ENCODE peak calls at places on chromosomes 11 and 22, in four cellular contexts. L, V, K and A are unnamed samples.

GRCh38 chr11:70303070-70303469 is 32.6 kb downstream of the PPFIA1 start:
- DNase-seq in L (no peak), V (no peak), K (no peak), A (no peak)

GRCh38 chr11:88555018-88555828 is 217.7 kb upstream of the CTSC start:
- DNase-seq in L (no peak), V (no peak), K (no peak), A (no peak)

GRCh38 chr22:17159504-17159951 is 451 bp upstream of the HDHD5 start:
- DNase-seq in L (peak), V (no peak), K (peak), A (no peak)

GRCh38 chr22:33519140-33519973 is 400.9 kb downstream of the LARGE1 start:
- DNase-seq in L (peak), V (peak), K (peak), A (peak)

GRCh38 chr11:3615998-3616397 is 25.8 kb downstream of the ART5 start:
- DNase-seq in L (no peak), V (no peak), K (no peak), A (no peak)

GRCh38 chr22:31177420-31178162 is 17.6 kb downstream of the RNF185 start:
- DNase-seq in L (no peak), V (no peak), K (no peak), A (no peak)

GRCh38 chr11:46930089-46930488 is 6.5 kb upstream of the CSTPP1 start:
- DNase-seq in L (no peak), V (no peak), K (no peak), A (no peak)

GRCh38 chr22:44396727-44397722 is 84.3 kb upstream of the SHISAL1 start:
- DNase-seq in L (no peak), V (no peak), K (no peak), A (no peak)

GRCh38 chr11:113670149-113670829 is 35.8 kb downstream of the TMPRSS5 start:
- DNase-seq in L (no peak), V (peak), K (no peak), A (no peak)

GRCh38 chr11:76680517-76681425 is 10.2 kb upstream of the LRRC32 start:
- DNase-seq in L (peak), V (peak), K (peak), A (no peak)

GRCh38 chr22:29824677-29825076 is 13.4 kb downstream of the ASCC2 start:
- DNase-seq in L (no peak), V (no peak), K (no peak), A (no peak)

GRCh38 chr11:4181780-4182721 is 87.5 kb downstream of the RRM1 start:
- DNase-seq in L (peak), V (peak), K (peak), A (no peak)

GRCh38 chr11:50088231-50088630 is 55.6 kb downstream of the OR4C45 start:
- DNase-seq in L (no peak), V (no peak), K (no peak), A (no peak)

GRCh38 chr22:19058713-19059451 is 63.3 kb downstream of the DGCR2 start:
- DNase-seq in L (no peak), V (no peak), K (no peak), A (no peak)

GRCh38 chr11:69839516-69839915 is 20.3 kb upstream of the FGF3 start:
- DNase-seq in L (no peak), V (no peak), K (no peak), A (no peak)

GRCh38 chr22:47162865-47163264 is 400.4 kb downstream of the TBC1D22A start:
- DNase-seq in L (no peak), V (no peak), K (no peak), A (no peak)

GRCh38 chr11:120329556-120329955 is 4.5 kb downstream of the TLCD5 start:
- DNase-seq in L (no peak), V (no peak), K (no peak), A (no peak)

GRCh38 chr11:32722255-32722654 is 72.2 kb downstream of the CCDC73 start:
- DNase-seq in L (no peak), V (no peak), K (no peak), A (no peak)

GRCh38 chr11:117884994-117885393 is 8.5 kb upstream of the FXYD6 start:
- DNase-seq in L (no peak), V (no peak), K (no peak), A (no peak)

GRCh38 chr11:73237471-73238290 is 19.6 kb downstream of the P2RY2 start:
- DNase-seq in L (no peak), V (no peak), K (no peak), A (no peak)

GRCh38 chr11:88131764-88132470 is 43.3 kb downstream of the RAB38 start:
- DNase-seq in L (no peak), V (no peak), K (no peak), A (no peak)

GRCh38 chr22:25774575-25775026 is 32.6 kb downstream of the MYO18B start:
- DNase-seq in L (peak), V (no peak), K (no peak), A (no peak)

GRCh38 chr22:25777870-25778269 is 35.9 kb downstream of the MYO18B start:
- DNase-seq in L (no peak), V (no peak), K (peak), A (peak)

GRCh38 chr22:25772288-25772687 is 30.3 kb downstream of the MYO18B start:
- DNase-seq in L (no peak), V (no peak), K (no peak), A (no peak)

GRCh38 chr22:25777411-25777810 is 35.4 kb downstream of the MYO18B start:
- DNase-seq in L (no peak), V (no peak), K (no peak), A (no peak)

GRCh38 chr22:25775501-25775900 is 33.5 kb downstream of the MYO18B start:
- DNase-seq in L (no peak), V (no peak), K (no peak), A (no peak)
- TF ChIP-seq SPI1 in L (no peak), V (no peak), K (no peak), A (no peak)

GRCh38 chr22:45453764-45454163 is 40.3 kb downstream of the RIBC2 start:
- DNase-seq in L (no peak), V (no peak), K (no peak), A (no peak)
- TF ChIP-seq SPI1 in L (no peak), V (no peak), K (no peak), A (no peak)

GRCh38 chr11:34926831-34927132 is 10.4 kb downstream of the PDHX start:
- DNase-seq in L (no peak), V (no peak), K (no peak), A (no peak)

GRCh38 chr11:34928268-34928959 is 12.0 kb downstream of the PDHX start:
- DNase-seq in L (no peak), V (no peak), K (no peak), A (no peak)

GRCh38 chr11:34928960-34929680 is 12.7 kb downstream of the PDHX start:
- DNase-seq in L (no peak), V (no peak), K (no peak), A (no peak)

GRCh38 chr11:34926101-34926830 is 9.8 kb downstream of the PDHX start:
- DNase-seq in L (no peak), V (no peak), K (peak), A (no peak)

DNA sequence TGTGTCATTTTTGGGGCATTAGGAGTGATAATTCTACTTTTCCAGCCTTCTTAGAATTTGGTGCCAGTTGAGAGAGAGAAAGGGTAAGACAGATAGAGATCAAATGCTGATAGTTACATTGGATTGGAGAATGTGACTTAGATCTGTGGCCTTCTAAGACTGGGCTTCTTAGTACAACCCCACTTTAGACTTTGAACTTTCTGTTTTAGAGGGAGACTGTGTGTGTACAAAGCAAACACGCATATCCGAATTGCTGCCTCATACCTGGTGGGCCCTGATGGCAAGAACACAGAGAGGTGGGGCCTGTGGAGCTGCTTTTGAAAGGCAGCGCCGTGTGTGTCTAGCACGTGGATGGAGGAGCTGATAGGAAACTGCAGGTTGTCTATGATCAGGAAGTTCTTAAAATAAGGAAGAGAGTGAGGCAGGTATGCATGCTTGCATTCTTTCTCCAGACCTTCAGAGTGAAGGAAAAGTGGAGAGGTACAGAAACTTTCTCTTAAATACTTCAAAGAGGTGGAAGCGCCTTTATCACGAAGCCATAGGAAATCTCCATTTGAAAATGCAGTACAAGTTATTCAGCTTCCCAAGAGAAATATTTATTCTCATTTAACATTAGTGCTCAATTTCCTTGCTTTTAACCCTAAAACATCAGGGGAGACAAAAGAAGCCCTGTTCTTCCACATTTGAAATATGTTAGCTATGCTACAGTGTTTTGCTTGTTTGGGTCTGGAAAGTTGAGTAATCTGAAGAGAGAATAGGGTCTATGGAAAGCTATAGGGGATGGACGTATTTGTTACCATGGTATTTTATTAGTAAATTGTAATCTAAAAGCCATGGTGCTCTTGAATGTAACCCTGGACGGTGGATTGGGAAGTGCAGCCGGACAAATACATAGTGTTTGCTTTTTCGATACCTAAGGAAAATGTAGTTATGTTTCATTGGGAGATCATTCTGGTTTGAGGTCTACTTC is 13.7 kb downstream of the PDHX start:
- DNase-seq in L (no peak), V (no peak), K (no peak), A (no peak)
- TF ChIP-seq SPI1 in L (no peak), V (no peak), K (no peak), A (no peak)

DNA sequence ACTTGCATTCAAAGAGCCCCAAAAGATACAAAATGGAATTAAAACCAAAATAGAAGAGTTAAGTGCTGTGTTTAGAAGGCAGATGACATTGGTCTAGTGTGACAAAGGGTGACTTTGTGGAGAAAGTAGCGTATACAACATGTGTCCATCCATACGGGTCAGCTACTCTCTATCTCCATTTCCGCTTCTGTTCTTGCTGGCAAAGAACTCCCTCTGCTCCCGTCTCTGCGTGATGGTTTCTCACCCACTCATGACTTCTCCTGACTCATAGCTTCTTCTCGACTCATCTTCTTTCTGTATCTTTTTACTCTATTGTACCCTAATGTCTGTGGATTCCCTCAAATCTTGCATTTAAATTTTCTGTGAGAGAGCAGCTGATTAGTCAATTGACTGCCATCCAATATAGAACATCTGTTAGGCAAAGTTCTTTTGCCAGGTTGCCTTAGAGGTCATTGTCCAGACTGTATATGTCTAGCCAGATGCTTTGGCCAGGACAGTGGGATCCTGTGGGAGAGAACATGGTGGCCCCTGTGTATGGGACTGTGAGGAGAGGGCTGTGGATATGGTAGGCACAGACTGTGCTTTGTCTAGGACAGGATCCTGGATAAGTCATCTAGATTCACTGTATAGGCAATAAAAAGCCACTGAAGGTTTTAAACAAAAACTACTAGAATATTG is 28.4 kb downstream of the MMP13 start:
- DNase-seq in L (no peak), V (no peak), K (no peak), A (no peak)
- TF ChIP-seq SPI1 in L (no peak), V (no peak), K (no peak), A (no peak)

DNA sequence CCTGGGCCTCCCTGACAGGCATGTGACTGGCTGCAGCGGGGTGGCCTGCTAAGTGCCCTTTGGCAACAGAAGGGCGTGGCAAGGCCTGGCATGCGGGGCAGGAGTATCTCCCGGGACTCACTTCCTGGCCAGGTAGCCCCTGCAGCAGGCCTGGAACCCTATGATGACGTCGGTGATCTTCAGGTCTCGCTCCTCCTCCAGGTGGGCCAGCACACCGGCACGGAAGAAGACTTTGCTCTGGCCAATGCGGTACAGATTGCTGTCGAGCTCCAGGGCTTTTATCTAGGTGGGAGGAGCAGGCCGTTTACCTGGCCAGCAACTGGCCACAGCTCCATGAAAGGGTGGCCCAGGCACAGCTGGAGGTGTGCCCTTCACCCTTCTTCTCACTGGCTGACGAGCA is 50.9 kb downstream of the APOL1 start:
- DNase-seq in L (no peak), V (no peak), K (no peak), A (no peak)
- TF ChIP-seq SPI1 in L (no peak), V (no peak), K (no peak), A (no peak)